ENCODE peak calls at places on chromosomes 11 and 22, in seven cellular contexts. V is choroid plexus epithelial cell; C is Kasumi-1; F is HTR-8/SVneo; L is dorsolateral prefrontal cortex; P is activated T-cell treated with anti-CD3 and anti-CD28 coated beads for 1 hour; E is stimulated activated CD4-positive, alpha-beta T cell treated with anti-CD3 and anti-CD28 coated beads, Interleukin-4, amount 100 ng/mL, for 48 hours. S is an unnamed sample.

GRCh38 chr11:90639687-90640086 is 416.8 kb upstream of the CHORDC1 start:
- DNase-seq in C (peak), F (no peak), P (no peak), V (peak), L (no peak), E (no peak), S (peak)

GRCh38 chr11:69443968-69444364 is 37.5 kb upstream of the LINC01488 start:
- DNase-seq in P (no peak), V (peak), F (no peak), E (no peak), L (no peak), C (no peak), S (peak)

GRCh38 chr11:133269272-133269671 is 263.0 kb downstream of the OPCML start:
- DNase-seq in P (no peak), C (no peak), L (no peak), E (no peak), F (no peak), V (no peak), S (no peak)

GRCh38 chr11:66974724-66975402 is at the start of gene C11orf86:
- DNase-seq in L (no peak), P (no peak), V (no peak), E (no peak), C (no peak), F (no peak), S (no peak)

GRCh38 chr11:6448574-6448973 is 7.8 kb upstream of the HPX start:
- DNase-seq in E (no peak), V (no peak), F (no peak), L (no peak), C (no peak), P (no peak), S (no peak)

GRCh38 chr22:23064381-23065068 is 5.8 kb upstream of the GNAZ start:
- DNase-seq in P (no peak), L (peak), E (no peak), C (no peak), V (no peak), F (no peak), S (no peak)

GRCh38 chr11:64837887-64838351 is 6.5 kb downstream of the CDC42BPG start:
- DNase-seq in C (no peak), L (no peak), F (no peak), V (no peak), P (no peak), E (no peak), S (no peak)

GRCh38 chr11:450809-451451 is 851 bp downstream of the PTDSS2 start:
- DNase-seq in F (peak), P (peak), E (peak), C (peak), V (peak), L (peak), S (peak)

GRCh38 chr22:48097723-48098122 is 1335.3 kb downstream of the TBC1D22A start:
- DNase-seq in C (no peak), E (no peak), P (no peak), L (no peak), F (no peak), V (no peak), S (no peak)

GRCh38 chr11:66070604-66071325 is 693 bp downstream of the PACS1 start:
- DNase-seq in L (no peak), E (no peak), C (no peak), F (no peak), V (peak), P (no peak), S (peak)

GRCh38 chr22:41555325-41555724 is 5.5 kb upstream of the CSDC2 start:
- DNase-seq in V (no peak), F (no peak), P (no peak), E (no peak), C (no peak), L (no peak), S (no peak)

GRCh38 chr11:1643146-1643690 is 13.6 kb downstream of the KRTAP5-5 start:
- DNase-seq in P (no peak), E (no peak), V (no peak), L (no peak), C (no peak), F (no peak), S (no peak)

GRCh38 chr11:61129608-61130523 is 27.6 kb downstream of the CD5 start:
- DNase-seq in V (peak), P (peak), L (peak), C (no peak), F (peak), E (peak), S (peak)

GRCh38 chr22:32996702-32997101 is 61.5 kb downstream of the SYN3 start:
- DNase-seq in L (no peak), F (peak), C (no peak), E (no peak), V (no peak), P (no peak), S (no peak)

GRCh38 chr11:22256876-22257275 is 64.0 kb downstream of the ANO5 start:
- DNase-seq in C (no peak), E (no peak), V (no peak), L (no peak), F (no peak), P (no peak), S (no peak)

GRCh38 chr11:110297082-110297725 is 790 bp upstream of the RDX start:
- DNase-seq in V (no peak), F (peak), L (no peak), E (no peak), P (no peak), C (no peak), S (peak)

GRCh38 chr11:128465531-128465930 is 121.8 kb downstream of the ETS1 start:
- DNase-seq in V (no peak), F (no peak), P (no peak), L (no peak), E (no peak), C (no peak), S (no peak)

GRCh38 chr22:23269441-23270211 is 89.3 kb downstream of the BCR start:
- DNase-seq in C (no peak), F (no peak), V (no peak), L (no peak), E (no peak), P (no peak), S (no peak)

GRCh38 chr22:42688241-42688913 is 32.3 kb downstream of the A4GALT start:
- DNase-seq in E (no peak), V (peak), F (peak), P (no peak), L (no peak), C (no peak), S (peak)

GRCh38 chr11:6655790-6656580 is at the start of gene DCHS1:
- DNase-seq in C (no peak), L (no peak), E (no peak), F (no peak), P (no peak), V (no peak), S (peak)

GRCh38 chr11:127071606-127072005 is 71.0 kb upstream of the KIRREL3 start:
- DNase-seq in V (no peak), P (no peak), C (no peak), F (no peak), L (no peak), E (no peak), S (no peak)

GRCh38 chr22:28091486-28091885 is 172.4 kb upstream of the PITPNB start:
- DNase-seq in L (no peak), P (no peak), E (no peak), C (no peak), F (no peak), V (no peak), S (no peak)

GRCh38 chr11:127103586-127104388 is 103.2 kb upstream of the KIRREL3 start:
- DNase-seq in C (no peak), L (no peak), E (no peak), P (no peak), V (no peak), F (no peak), S (no peak)

GRCh38 chr11:88266157-88266556 is 71.4 kb downstream of the CTSC start:
- DNase-seq in F (no peak), L (no peak), V (no peak), C (peak), P (no peak), E (no peak), S (no peak)

GRCh38 chr11:73308963-73309960 is 1.2 kb downstream of the ARHGEF17 start:
- DNase-seq in E (no peak), P (no peak), F (peak), C (peak), L (no peak), V (peak), S (peak)

GRCh38 chr22:19821523-19822300 is 33.0 kb downstream of the GNB1L start:
- DNase-seq in F (no peak), P (no peak), C (no peak), E (no peak), V (no peak), L (peak), S (no peak)

GRCh38 chr11:72921028-72921716 is 107.0 kb downstream of the ATG16L2 start:
- DNase-seq in P (no peak), C (no peak), V (no peak), E (no peak), L (no peak), F (no peak), S (peak)

GRCh38 chr11:82682003-82682751 is 51.5 kb downstream of the FAM181B start:
- DNase-seq in L (no peak), C (peak), P (no peak), V (peak), F (peak), E (no peak), S (peak)

GRCh38 chr11:24781288-24781687 is 284.4 kb downstream of the LUZP2 start:
- DNase-seq in C (no peak), F (no peak), L (no peak), E (no peak), P (no peak), V (peak), S (no peak)

GRCh38 chr11:73759520-73760065 is 1.3 kb downstream of the RAB6A start:
- DNase-seq in P (no peak), E (no peak), L (no peak), C (peak), F (no peak), V (peak), S (peak)

S was measured in dermis blood vessel endothelial cell.